ENCODE peak calls at places on chromosomes 13 and 19, in seven cellular contexts. E is IMR-90, C is ovary, L is heart left ventricle, N is uterus, Z is gastrocnemius medialis, P is thyroid gland. U is an unnamed sample. For H3K4me1, the result is how much of the 10 kb centered on the place peaks cover.

GRCh38 chr19:52198678-52199077 is 8.8 kb downstream of the PPP2R1A start:
- DNase-seq in C (no peak), P (no peak), N (no peak), L (no peak), E (no peak), Z (no peak), U (no peak)

GRCh38 chr13:24923305-24923640 is 159.3 kb downstream of the RNF17 start:
- DNase-seq in Z (no peak), E (peak), C (no peak), P (no peak), N (no peak), L (no peak), U (no peak)

GRCh38 chr13:110338441-110339101 is 31.5 kb downstream of the COL4A2 start:
- DNase-seq in E (peak), Z (peak), L (peak), N (peak), C (peak), P (peak), U (peak)

GRCh38 chr13:35936579-35936978 is 194.6 kb downstream of the DCLK1 start:
- DNase-seq in P (no peak), E (no peak), Z (peak), L (no peak), C (no peak), N (no peak), U (peak)

GRCh38 chr13:76148926-76149325 is 512.8 kb downstream of the LMO7 start:
- DNase-seq in P (no peak), N (no peak), L (no peak), E (peak), Z (no peak), C (no peak), U (no peak)

GRCh38 chr19:57671124-57671895 is 2.6 kb downstream of the ZSCAN4 start:
- DNase-seq in N (no peak), E (no peak), Z (no peak), P (no peak), L (no peak), C (no peak), U (no peak)

GRCh38 chr19:2791876-2792275 is 6.6 kb downstream of the THOP1 start:
- DNase-seq in Z (no peak), P (peak), E (no peak), L (no peak), C (no peak), N (no peak), U (no peak)

GRCh38 chr13:52737900-52738299 is 1.7 kb downstream of the CNMD start:
- DNase-seq in E (no peak), N (no peak), P (no peak), C (no peak), L (no peak), Z (no peak), U (no peak)

GRCh38 chr13:82675024-82675423 is 1207.2 kb downstream of the SLITRK1 start:
- DNase-seq in P (no peak), C (no peak), N (no peak), Z (no peak), L (no peak), E (no peak), U (no peak)

GRCh38 chr19:6672693-6673290 is 2.8 kb upstream of the TNFSF14 start:
- DNase-seq in Z (no peak), C (no peak), N (no peak), P (no peak), L (no peak), E (no peak), U (no peak)

GRCh38 chr19:18292810-18293641 is 11.6 kb upstream of the JUND start:
- DNase-seq in P (peak), Z (peak), L (peak), C (peak), N (peak), E (peak), U (peak)

GRCh38 chr19:8332976-8333770 is 9.9 kb downstream of the KANK3 start:
- DNase-seq in L (peak), C (no peak), Z (no peak), P (peak), E (no peak), N (no peak), U (no peak)

GRCh38 chr13:41365636-41366035 is 54.6 kb downstream of the NAA16 start:
- DNase-seq in P (no peak), Z (no peak), C (no peak), E (peak), L (no peak), N (no peak), U (no peak)

GRCh38 chr19:9793051-9793591 is 24.6 kb upstream of the ZNF846 start:
- DNase-seq in P (peak), E (peak), Z (peak), N (peak), L (peak), C (peak), U (peak)

GRCh38 chr19:34999498-35000337 is at the start of gene GRAMD1A:
- DNase-seq in Z (peak), N (peak), E (peak), L (peak), C (peak), P (peak), U (peak)

GRCh38 chr13:98143157-98143553 is 261 bp downstream of the FARP1 start:
- DNase-seq in C (no peak), Z (peak), P (peak), L (no peak), E (no peak), N (peak), U (peak)

GRCh38 chr19:2974342-2974932 is 2.9 kb upstream of the TLE6 start:
- DNase-seq in N (peak), Z (peak), P (peak), L (peak), E (no peak), C (peak), U (peak)

GRCh38 chr19:23415034-23415433 is 19.8 kb upstream of the ZNF91 start:
- DNase-seq in P (no peak), N (no peak), C (no peak), E (no peak), L (no peak), Z (no peak), U (no peak)

GRCh38 chr19:51135004-51135403 is 7.1 kb upstream of the SIGLEC7 start:
- DNase-seq in L (no peak), P (no peak), E (no peak), C (no peak), N (no peak), Z (no peak), U (no peak)

GRCh38 chr19:20423381-20424207 is 142.0 kb downstream of the ZNF737 start:
- DNase-seq in L (peak), E (peak), N (peak), C (peak), Z (peak), P (peak), U (peak)

GRCh38 chr19:57099199-57099661 is 20.6 kb upstream of the USP29 start:
- DNase-seq in N (peak), E (peak), Z (no peak), L (peak), C (peak), P (peak), U (peak)

GRCh38 chr13:22220186-22221160 is 549.6 kb downstream of the FGF9 start:
- DNase-seq in P (no peak), N (no peak), C (no peak), Z (no peak), E (no peak), L (no peak), U (no peak)

GRCh38 chr19:43634516-43634876 is 5.2 kb downstream of the CADM4 start:
- DNase-seq in C (peak), P (no peak), L (no peak), Z (no peak), N (no peak), E (no peak), U (no peak)

GRCh38 chr13:104011505-104012270 is 945.5 kb upstream of the SLC10A2 start:
- DNase-seq in L (no peak), E (no peak), C (no peak), P (peak), Z (peak), N (no peak), U (peak)

DNA sequence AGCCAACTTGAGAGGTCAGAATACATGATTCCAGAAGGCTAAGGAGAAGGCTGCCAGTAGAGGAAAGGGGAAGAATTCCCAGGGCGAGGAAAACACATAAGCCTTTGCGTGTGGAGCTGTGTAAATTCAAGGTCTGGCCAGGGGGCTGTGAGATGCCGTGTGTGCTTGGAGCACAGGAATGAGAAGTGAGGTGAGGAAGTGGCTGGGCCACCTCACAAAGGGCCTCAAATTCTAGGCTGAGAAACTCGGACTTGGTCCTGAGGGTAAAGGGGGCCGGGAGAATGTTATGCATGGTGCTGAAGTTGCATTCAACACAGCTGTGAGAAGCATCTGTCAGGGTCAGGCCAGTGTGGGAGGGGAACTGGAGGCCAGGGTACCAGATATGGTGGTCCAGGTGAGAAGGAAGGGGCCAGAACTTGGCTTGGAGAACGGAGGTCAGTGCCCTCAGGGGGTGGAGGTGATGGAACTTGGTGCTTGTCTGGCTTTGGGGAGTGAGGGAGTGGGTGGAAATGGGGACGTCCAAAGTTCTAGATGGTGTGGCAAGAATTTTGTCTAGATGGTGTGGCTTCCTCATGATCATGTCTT is 4.9 kb upstream of the ZNF580 start:
- DNase-seq in P (no peak), E (no peak), Z (no peak), L (no peak), C (no peak), N (no peak), U (no peak)
- TF ChIP-seq POLR2A in P (no peak), E (no peak), Z (no peak), L (no peak), C (no peak), N (no peak), U (no peak)

GRCh38 chr13:95155504-95155903 is 145.7 kb downstream of the ABCC4 start:
- DNase-seq in E (no peak), P (no peak), C (no peak), N (no peak), L (no peak), Z (no peak), U (no peak)

GRCh38 chr13:95154441-95154886 is 146.8 kb downstream of the ABCC4 start:
- DNase-seq in C (no peak), N (no peak), L (no peak), E (no peak), Z (no peak), P (no peak), U (no peak)

GRCh38 chr13:95156208-95156607 is 145.0 kb downstream of the ABCC4 start:
- DNase-seq in N (no peak), L (no peak), Z (no peak), C (no peak), P (no peak), E (peak), U (no peak)

GRCh38 chr13:95153647-95154405 is 147.4 kb downstream of the ABCC4 start:
- DNase-seq in P (no peak), N (no peak), Z (no peak), L (no peak), C (no peak), E (peak), U (no peak)

GRCh38 chr13:95155093-95155492 is 146.2 kb downstream of the ABCC4 start:
- DNase-seq in L (no peak), P (no peak), E (no peak), Z (no peak), C (no peak), N (no peak), U (no peak)
- H3K4me1 ChIP-seq in L (under half), P (under half), E (under half), Z (under half), C (under half), N (under half), U (under half)

GRCh38 chr13:68727788-68728187 is 1379.8 kb upstream of the ATXN8OS start:
- DNase-seq in E (no peak), L (no peak), Z (peak), N (no peak), P (no peak), C (no peak), U (no peak)

DNA sequence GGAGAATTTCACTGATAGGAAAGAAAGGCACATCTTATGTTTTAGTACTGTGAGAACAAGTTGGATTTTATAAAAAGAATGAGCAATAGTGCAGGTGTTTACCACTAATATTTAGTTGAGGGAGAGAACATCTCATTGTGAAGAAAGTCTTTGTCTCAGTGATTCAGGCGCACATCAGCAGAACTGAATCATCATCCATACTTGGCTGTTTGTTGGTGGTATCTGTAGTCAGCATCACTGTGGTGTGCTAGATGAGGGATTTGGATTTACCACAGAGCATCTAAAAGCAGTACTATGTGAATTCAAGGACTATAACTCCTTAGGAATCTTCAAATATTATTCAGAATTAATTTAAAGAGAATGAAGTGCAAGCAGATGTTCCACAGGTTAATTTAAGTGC is 1380.5 kb upstream of the ATXN8OS start:
- DNase-seq in C (no peak), P (no peak), N (no peak), L (no peak), Z (no peak), E (peak), U (no peak)
- TF ChIP-seq POLR2A in C (no peak), P (no peak), N (no peak), L (no peak), Z (no peak), E (no peak), U (no peak)

GRCh38 chr19:47096721-47097120 is 16.9 kb downstream of the ZC3H4 start:
- DNase-seq in Z (peak), C (no peak), N (no peak), L (no peak), P (peak), E (no peak), U (no peak)
- H3K4me1 ChIP-seq in Z (half or more), C (under half), N (under half), L (half or more), P (half or more), E (under half), U (under half)

DNA sequence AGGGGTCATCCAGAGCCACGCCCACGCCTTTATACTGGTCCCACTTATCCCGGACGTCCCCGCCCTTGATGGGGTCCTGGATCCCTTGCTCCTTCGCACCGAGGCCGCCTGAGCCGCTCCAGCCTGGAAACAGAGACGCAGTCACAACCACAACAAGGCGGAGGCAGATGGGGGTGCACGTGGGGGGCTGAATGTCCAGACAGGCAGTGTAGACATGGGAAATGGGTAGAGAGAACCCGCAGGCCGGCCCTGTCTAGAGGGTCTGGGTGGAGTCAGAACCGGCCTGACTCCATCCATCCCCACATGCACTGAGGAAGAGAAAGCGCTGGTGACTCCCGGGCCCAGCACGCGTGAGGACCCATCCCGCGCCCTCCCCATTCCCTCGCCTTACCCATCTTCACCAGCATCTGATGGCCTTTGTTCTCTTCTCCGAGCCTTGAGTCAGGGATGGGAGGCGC is 23.0 kb downstream of the CHERP start:
- DNase-seq in C (no peak), P (no peak), L (no peak), N (no peak), Z (no peak), E (no peak), U (no peak)
- TF ChIP-seq POLR2A in C (no peak), P (no peak), L (no peak), N (no peak), Z (no peak), E (no peak), U (no peak)

DNA sequence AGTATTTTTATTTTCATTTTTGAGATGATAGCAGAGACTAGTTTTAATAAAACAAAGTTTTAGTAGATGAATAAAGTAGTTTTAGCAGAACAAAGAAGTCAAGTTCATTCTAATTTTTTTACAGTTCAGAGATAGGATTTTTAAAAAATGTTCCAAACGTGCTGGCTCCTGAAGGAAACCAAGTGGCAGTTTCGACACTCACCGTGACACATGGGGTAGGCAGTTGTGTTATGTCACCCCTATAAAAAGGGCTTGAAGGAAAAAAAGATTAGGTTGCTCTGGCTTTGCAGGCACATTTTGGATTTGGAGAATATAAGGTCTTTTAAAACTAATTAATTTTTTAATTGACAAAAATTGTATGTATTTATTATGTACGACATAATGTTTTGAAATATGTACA is 305.2 kb downstream of the NDFIP2 start:
- DNase-seq in L (no peak), E (no peak), N (no peak), C (no peak), P (no peak), Z (no peak), U (no peak)
- H3K4me1 ChIP-seq in L (under half), E (under half), N (under half), C (under half), P (under half), Z (under half), U (under half)

GRCh38 chr19:14497347-14497921 is 1.5 kb upstream of the GIPC1 start:
- DNase-seq in C (no peak), E (no peak), L (no peak), P (no peak), Z (peak), N (no peak), U (no peak)
- TF ChIP-seq POLR2A in C (no peak), E (no peak), L (peak), P (no peak), Z (no peak), N (no peak), U (no peak)

DNA sequence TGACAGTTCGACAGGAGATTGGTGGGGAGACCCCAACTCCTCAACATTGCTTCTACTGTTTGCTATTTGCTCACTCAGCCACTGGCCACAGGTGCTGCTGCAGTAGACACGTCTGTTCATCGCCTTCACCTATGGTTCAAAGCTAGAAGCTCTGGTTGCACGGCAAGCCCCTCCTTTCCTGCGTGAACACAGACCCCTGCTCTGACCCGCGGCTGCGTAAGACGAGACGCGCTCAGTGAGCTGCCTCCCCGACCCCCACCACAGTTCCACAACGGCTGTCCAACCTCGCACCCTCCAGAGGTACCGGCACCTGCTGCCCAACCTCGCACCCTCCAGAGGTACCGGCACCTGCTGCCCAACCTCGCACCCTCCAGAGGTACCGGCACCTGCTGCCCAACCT is 6.8 kb downstream of the RASA3 start:
- DNase-seq in N (no peak), C (no peak), E (no peak), Z (no peak), P (no peak), L (no peak), U (no peak)
- H3K4me1 ChIP-seq in N (under half), C (under half), E (under half), Z (half or more), P (under half), L (half or more), U (under half)

GRCh38 chr19:45884682-45885555 is 1.0 kb downstream of the IRF2BP1 start:
- DNase-seq in P (no peak), E (no peak), C (peak), Z (no peak), N (no peak), L (peak), U (no peak)

GRCh38 chr19:45883881-45884681 is 1.9 kb downstream of the IRF2BP1 start:
- DNase-seq in L (no peak), P (no peak), Z (no peak), C (peak), E (no peak), N (no peak), U (no peak)

GRCh38 chr19:45886427-45887310 is 728 bp upstream of the IRF2BP1 start:
- DNase-seq in L (peak), C (peak), P (peak), Z (peak), N (peak), E (peak), U (peak)

GRCh38 chr19:45887311-45887710 is 1.4 kb upstream of the IRF2BP1 start:
- DNase-seq in L (no peak), Z (no peak), P (no peak), E (no peak), N (peak), C (peak), U (no peak)

DNA sequence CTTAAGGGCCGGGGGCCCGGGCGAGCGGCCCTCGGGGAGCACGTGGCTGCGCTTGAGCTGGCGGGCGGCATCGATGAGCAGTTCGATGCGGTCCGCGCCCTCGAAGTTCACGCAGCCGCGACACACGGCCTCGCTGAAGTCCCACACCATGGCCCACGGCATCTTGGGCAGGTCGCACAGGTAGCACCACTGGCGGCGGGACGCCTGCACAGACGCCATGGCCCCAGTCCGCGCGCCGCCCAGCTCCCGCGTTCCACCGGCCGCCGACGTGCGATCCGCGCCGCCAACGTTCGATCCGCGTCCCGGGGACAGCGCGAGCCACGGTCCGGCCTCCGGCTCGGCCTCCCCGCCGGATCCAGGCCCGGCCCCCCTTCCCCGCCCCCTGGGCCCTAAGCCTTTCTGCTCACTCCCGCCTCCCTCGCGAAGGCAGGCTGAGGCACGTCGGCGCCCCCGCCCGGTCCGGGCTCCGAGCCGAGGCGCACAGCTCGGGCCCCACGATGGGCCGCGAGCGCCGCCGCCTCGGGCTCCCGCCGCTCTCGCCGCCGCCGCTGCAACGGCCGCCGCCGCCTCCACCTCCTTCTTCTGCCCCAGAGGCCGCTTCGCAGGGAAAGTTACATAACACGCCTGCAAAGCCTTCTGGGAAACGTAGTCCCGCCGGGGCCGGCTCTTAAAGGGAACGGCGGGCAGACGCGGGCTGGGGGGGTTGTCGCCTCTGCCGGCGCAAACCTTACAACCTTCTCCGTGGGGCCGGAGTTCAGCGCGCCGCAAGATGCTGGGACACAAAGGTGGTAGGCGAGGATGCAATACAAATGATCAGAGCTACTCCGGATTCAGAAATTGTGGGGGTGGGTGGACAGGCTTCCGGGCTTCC is at the start of gene IRF2BP1:
- DNase-seq in L (peak), E (peak), P (peak), C (peak), N (peak), Z (peak), U (peak)
- TF ChIP-seq POLR2A in L (peak), E (no peak), P (peak), C (peak), N (peak), Z (peak), U (no peak)